ENCODE peak calls at places on chromosomes 6 and 20, in five cellular contexts. R is tibial artery, I is esophagus muscularis mucosa, O is AG04450, L is transverse colon. J is an unnamed sample.
A peak's percentile ranks its signal among the peaks of the same experiment; 100 is the strongest.

GRCh38 chr6:3768502-3768901 is 17.0 kb upstream of the PXDC1 start:
- DNase-seq in R (no peak), I (no peak), O (no peak), L (no peak), J (no peak)

GRCh38 chr6:33755070-33755869 is 8.6 kb upstream of the IP6K3 start:
- DNase-seq in R (no peak), I (no peak), O (no peak), L (no peak), J (no peak)

GRCh38 chr20:63837134-63837429 is 6.0 kb upstream of the ZBTB46 start:
- DNase-seq in R (no peak), I (no peak), O (no peak), L (no peak), J (no peak)

GRCh38 chr6:11785449-11785951 is 6.9 kb upstream of the ADTRP start:
- DNase-seq in R (no peak), I (no peak), O (no peak), L (no peak), J (no peak)

GRCh38 chr20:60139663-60140446 is 181.6 kb downstream of the CDH26 start:
- DNase-seq in R (no peak), I (peak; percentile 55), O (no peak), L (no peak), J (no peak)

GRCh38 chr20:51930775-51931174 is 128.5 kb upstream of the SALL4 start:
- DNase-seq in R (no peak), I (no peak), O (peak; percentile 11), L (no peak), J (no peak)

GRCh38 chr6:46015119-46015968 is at the start of gene CLIC5:
- DNase-seq in R (no peak), I (no peak), O (no peak), L (peak; percentile 68), J (no peak)

GRCh38 chr6:82248233-82248735 is 740 bp upstream of the IBTK start:
- DNase-seq in R (no peak), I (no peak), O (no peak), L (peak; percentile 21), J (no peak)

GRCh38 chr6:73558624-73559398 is 38.0 kb upstream of the EEF1A1 start:
- DNase-seq in R (no peak), I (no peak), O (no peak), L (no peak), J (no peak)

GRCh38 chr20:37686762-37687477 is 6.9 kb upstream of the CTNNBL1 start:
- DNase-seq in R (no peak), I (no peak), O (no peak), L (no peak), J (no peak)

GRCh38 chr6:136201735-136202134 is 48.4 kb downstream of the MTFR2 start:
- DNase-seq in R (no peak), I (no peak), O (no peak), L (no peak), J (no peak)

GRCh38 chr6:7392402-7392801 is 2.8 kb downstream of the RIOK1 start:
- DNase-seq in R (no peak), I (no peak), O (no peak), L (no peak), J (no peak)

GRCh38 chr20:20877079-20877478 is 164.6 kb upstream of the RALGAPA2 start:
- DNase-seq in R (no peak), I (no peak), O (no peak), L (no peak), J (no peak)

GRCh38 chr20:49534314-49534713 is 33.6 kb downstream of the PTGIS start:
- DNase-seq in R (no peak), I (no peak), O (peak; percentile 15), L (peak; percentile 52), J (peak; percentile 74)

GRCh38 chr6:169707772-169708171 is 5.8 kb downstream of the C6orf120 start:
- DNase-seq in R (no peak), I (no peak), O (no peak), L (no peak), J (no peak)

GRCh38 chr20:7859371-7859802 is 80.9 kb downstream of the HAO1 start:
- DNase-seq in R (no peak), I (no peak), O (no peak), L (no peak), J (peak; percentile 25)

GRCh38 chr6:119966484-119966883 is 616.9 kb upstream of the MAN1A1 start:
- DNase-seq in R (no peak), I (no peak), O (no peak), L (no peak), J (peak; percentile 55)

GRCh38 chr6:28225056-28225834 is at the start of gene ZSCAN9:
- DNase-seq in R (peak; percentile 92), I (peak; percentile 95), O (peak; percentile 77), L (peak; percentile 86), J (peak; percentile 92)

GRCh38 chr6:501891-502601 is 110.5 kb downstream of the IRF4 start:
- DNase-seq in R (no peak), I (no peak), O (no peak), L (peak; percentile 27), J (no peak)

GRCh38 chr20:52847029-52847660 is 125.0 kb upstream of the TSHZ2 start:
- DNase-seq in R (no peak), I (no peak), O (no peak), L (no peak), J (no peak)

GRCh38 chr6:41306187-41306854 is 19.8 kb upstream of the TREM1 start:
- DNase-seq in R (no peak), I (no peak), O (no peak), L (peak; percentile 19), J (peak; percentile 67)

GRCh38 chr6:53770690-53771320 is 24.0 kb upstream of the LRRC1 start:
- DNase-seq in R (no peak), I (no peak), O (no peak), L (no peak), J (no peak)

GRCh38 chr20:41171736-41172295 is 34.5 kb downstream of the PLCG1 start:
- DNase-seq in R (peak; percentile 51), I (no peak), O (no peak), L (peak; percentile 4), J (peak; percentile 3)

GRCh38 chr6:149364558-149364957 is 35.5 kb upstream of the SUMO4 start:
- DNase-seq in R (no peak), I (no peak), O (peak; percentile 23), L (no peak), J (no peak)

GRCh38 chr20:5886788-5887187 is 63.5 kb downstream of the TRMT6 start:
- DNase-seq in R (no peak), I (no peak), O (no peak), L (no peak), J (no peak)

GRCh38 chr6:56959094-56959493 is 4.2 kb downstream of the BEND6 start:
- DNase-seq in R (no peak), I (no peak), O (no peak), L (no peak), J (no peak)

GRCh38 chr6:36769161-36769675 is 70.0 kb downstream of the CPNE5 start:
- DNase-seq in R (no peak), I (no peak), O (no peak), L (no peak), J (no peak)

GRCh38 chr6:30942338-30943060 is 1.7 kb downstream of the MUCL3 start:
- DNase-seq in R (no peak), I (no peak), O (peak; percentile 44), L (peak; percentile 76), J (peak; percentile 89)

GRCh38 chr6:87754828-87755227 is 52.8 kb upstream of the AKIRIN2 start:
- DNase-seq in R (no peak), I (no peak), O (no peak), L (no peak), J (no peak)

GRCh38 chr20:21713901-21714296 is 8.4 kb downstream of the PAX1 start:
- DNase-seq in R (no peak), I (no peak), O (no peak), L (no peak), J (no peak)

GRCh38 chr20:35515949-35516645 is 13.4 kb downstream of the C20orf173 start:
- DNase-seq in R (no peak), I (no peak), O (peak; percentile 65), L (no peak), J (no peak)

GRCh38 chr6:4994741-4995140 is 9.1 kb downstream of the RPP40 start:
- DNase-seq in R (no peak), I (peak; percentile 50), O (no peak), L (no peak), J (no peak)

GRCh38 chr6:139282684-139283083 is 9.1 kb downstream of the TXLNB start:
- DNase-seq in R (no peak), I (no peak), O (no peak), L (no peak), J (no peak)

GRCh38 chr6:139277161-139277560 is 14.6 kb downstream of the TXLNB start:
- DNase-seq in R (no peak), I (no peak), O (no peak), L (no peak), J (no peak)

GRCh38 chr6:139278190-139278589 is 13.6 kb downstream of the TXLNB start:
- DNase-seq in R (no peak), I (no peak), O (no peak), L (no peak), J (no peak)
- H3K27ac ChIP-seq in R (no peak overlapping the region), I (no peak overlapping the region), O (no peak overlapping the region), L (no peak overlapping the region), J (no peak overlapping the region)

GRCh38 chr6:134000443-134000842 is 47.4 kb downstream of the TBPL1 start:
- DNase-seq in R (no peak), I (no peak), O (no peak), L (no peak), J (no peak)
- H3K27ac ChIP-seq in R (no peak overlapping the region), I (no peak overlapping the region), O (no peak overlapping the region), L (no peak overlapping the region), J (no peak overlapping the region)

GRCh38 chr6:106973841-106974336 is 640 bp downstream of the CD24 start:
- DNase-seq in R (no peak), I (no peak), O (no peak), L (no peak), J (no peak)

GRCh38 chr6:106974337-106974998 is at the start of gene CD24:
- DNase-seq in R (no peak), I (no peak), O (no peak), L (peak; percentile 83), J (peak; percentile 15)

GRCh38 chr6:106974999-106975698 is 620 bp upstream of the CD24 start:
- DNase-seq in R (peak; percentile 63), I (no peak), O (no peak), L (peak; percentile 71), J (peak; percentile 25)

GRCh38 chr6:106976270-106976669 is 1.7 kb upstream of the CD24 start:
- DNase-seq in R (no peak), I (no peak), O (no peak), L (peak; percentile 62), J (no peak)

DNA sequence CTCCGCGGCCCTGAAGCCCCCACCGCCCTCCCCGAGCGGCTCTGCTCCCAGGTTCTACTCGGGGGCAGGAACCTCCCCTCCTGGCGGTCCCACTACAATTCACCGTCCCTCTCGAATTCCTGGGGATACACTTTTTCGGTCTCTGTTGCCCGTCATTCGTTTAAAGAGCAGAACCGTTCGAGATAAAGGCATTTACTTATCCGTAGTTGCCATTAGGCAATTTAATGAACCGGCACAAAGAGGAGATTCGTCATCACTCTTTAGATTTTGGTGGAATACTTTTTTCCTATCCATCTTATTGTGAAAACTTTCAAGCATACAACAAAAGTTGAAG is 1.1 kb upstream of the CD24 start:
- DNase-seq in R (no peak), I (no peak), O (no peak), L (no peak), J (no peak)
- H3K27ac ChIP-seq in R (no peak overlapping the region), I (no peak overlapping the region), O (no peak overlapping the region), L (peak overlapping the region; percentile 95), J (no peak overlapping the region)

GRCh38 chr6:166738778-166739654 is 112.0 kb upstream of the RPS6KA2 start:
- DNase-seq in R (no peak), I (no peak), O (no peak), L (no peak), J (no peak)
- H3K27ac ChIP-seq in R (no peak overlapping the region), I (no peak overlapping the region), O (no peak overlapping the region), L (no peak overlapping the region), J (no peak overlapping the region)

GRCh38 chr6:155316419-155316818 is 2.1 kb upstream of the TFB1M start:
- DNase-seq in R (no peak), I (no peak), O (no peak), L (no peak), J (no peak)
- H3K27ac ChIP-seq in R (no peak overlapping the region), I (no peak overlapping the region), O (no peak overlapping the region), L (no peak overlapping the region), J (no peak overlapping the region)